ENCODE peak calls at places on chromosomes 6 and 20, in four cellular contexts. Y is DMS53, K is T-helper 2 cell, M is MV-4-11. Z is an unnamed sample.

GRCh38 chr6:14770572-14770971 is 475.3 kb upstream of the JARID2 start:
- DNase-seq in M (no peak), K (no peak), Y (no peak), Z (no peak)

GRCh38 chr6:41000248-41000647 is 38.8 kb downstream of the UNC5CL start:
- DNase-seq in M (no peak), Y (no peak), K (no peak), Z (no peak)

GRCh38 chr6:124073021-124073420 is 269.4 kb downstream of the NKAIN2 start:
- DNase-seq in K (no peak), Y (no peak), M (no peak), Z (no peak)

GRCh38 chr20:23235173-23236027 is 115.2 kb upstream of the NXT1 start:
- DNase-seq in Y (peak), M (peak), K (peak), Z (no peak)

GRCh38 chr20:1414982-1415381 is 22.1 kb upstream of the FKBP1A start:
- DNase-seq in Y (no peak), M (no peak), K (no peak), Z (no peak)

GRCh38 chr20:54172532-54172855 is 1.3 kb downstream of the CYP24A1 start:
- DNase-seq in Y (no peak), M (no peak), K (no peak), Z (no peak)

GRCh38 chr6:125906158-125906998 is 50.2 kb upstream of the HINT3 start:
- DNase-seq in Y (peak), M (peak), K (peak), Z (no peak)

GRCh38 chr6:25582101-25582500 is 69.9 kb upstream of the SCGN start:
- DNase-seq in Y (no peak), M (no peak), K (no peak), Z (no peak)

GRCh38 chr6:73586416-73586974 is 65.7 kb upstream of the EEF1A1 start:
- DNase-seq in K (peak), M (no peak), Y (peak), Z (no peak)

GRCh38 chr6:593139-593906 is 63.6 kb downstream of the HUS1B start:
- DNase-seq in M (peak), K (peak), Y (peak), Z (peak)

GRCh38 chr6:42374027-42374669 is 77.6 kb downstream of the TRERF1 start:
- DNase-seq in K (peak), Y (no peak), M (peak), Z (no peak)

GRCh38 chr20:11389188-11389587 is 528.5 kb upstream of the BTBD3 start:
- DNase-seq in K (no peak), Y (peak), M (no peak), Z (no peak)

GRCh38 chr6:163730496-163731210 is 316.1 kb downstream of the QKI start:
- DNase-seq in M (no peak), K (no peak), Y (no peak), Z (no peak)

GRCh38 chr6:134464690-134465411 is 146.9 kb upstream of the SGK1 start:
- DNase-seq in Y (no peak), K (peak), M (peak), Z (no peak)

GRCh38 chr6:111484655-111484974 is 1.6 kb upstream of the REV3L start:
- DNase-seq in Y (peak), K (peak), M (no peak), Z (no peak)

GRCh38 chr6:43644940-43645612 is at the start of gene RSPH9:
- DNase-seq in M (no peak), Y (peak), K (peak), Z (peak)

GRCh38 chr6:159460476-159460875 is 232.6 kb downstream of the SOD2 start:
- DNase-seq in Y (no peak), K (no peak), M (no peak), Z (no peak)

GRCh38 chr6:54206510-54206909 is 95.3 kb downstream of the MLIP start:
- DNase-seq in M (peak), K (no peak), Y (no peak), Z (no peak)

GRCh38 chr6:37074053-37074827 is 68.8 kb downstream of the FGD2 start:
- DNase-seq in Y (peak), K (no peak), M (no peak), Z (no peak)

GRCh38 chr6:5234869-5235268 is 25.9 kb downstream of the LYRM4 start:
- DNase-seq in M (peak), Y (no peak), K (no peak), Z (no peak)

GRCh38 chr20:19785886-19786285 is 27.8 kb downstream of the RIN2 start:
- DNase-seq in M (no peak), K (no peak), Y (no peak), Z (no peak)

GRCh38 chr20:58246346-58246745 is 17.9 kb upstream of the ANKRD60 start:
- DNase-seq in M (peak), K (no peak), Y (peak), Z (no peak)

GRCh38 chr6:47631248-47632196 is 66.9 kb upstream of the ADGRF4 start:
- DNase-seq in Y (peak), M (peak), K (peak), Z (no peak)

GRCh38 chr20:39660965-39661364 is 698.8 kb downstream of the DHX35 start:
- DNase-seq in Y (no peak), K (no peak), M (peak), Z (no peak)

GRCh38 chr6:142913511-142914047 is 31.4 kb downstream of the HIVEP2 start:
- DNase-seq in Y (no peak), M (peak), K (peak), Z (peak)